ENCODE peak calls at places on chromosomes 5 and 9, in ten cellular contexts. Z, O, K, M, Y, V, E, U, X and L are unnamed samples.

GRCh38 chr9:126938332-126938731 is 23.8 kb downstream of the RALGPS1 start:
- DNase-seq in V (no peak), M (no peak), Z (no peak), E (no peak), K (no peak), X (no peak), Y (no peak), U (no peak), O (no peak), L (no peak)

GRCh38 chr5:73693573-73694061 is 67.6 kb downstream of the ARHGEF28 start:
- DNase-seq in K (no peak), V (no peak), E (no peak), O (no peak), Z (no peak), U (no peak), Y (peak; percentile 32), X (no peak), M (peak; percentile 25), L (no peak)

GRCh38 chr5:14447958-14448881 is 133.4 kb upstream of the OTULINL start:
- DNase-seq in O (peak; percentile 86), Z (no peak), E (no peak), M (peak; percentile 62), Y (no peak), X (no peak), K (no peak), V (no peak), U (no peak), L (no peak)

GRCh38 chr9:126615251-126615790 is 1.6 kb downstream of the LMX1B start:
- DNase-seq in E (peak; percentile 51), Z (peak; percentile 36), V (no peak), X (no peak), Y (no peak), K (peak; percentile 15), U (no peak), O (no peak), M (no peak), L (peak; percentile 6)

GRCh38 chr9:101235105-101235866 is 149.5 kb downstream of the BAAT start:
- DNase-seq in E (no peak), V (no peak), K (no peak), Y (peak; percentile 7), O (peak; percentile 31), Z (peak; percentile 45), U (peak; percentile 19), X (no peak), M (peak; percentile 13), L (no peak)

GRCh38 chr9:14313378-14313940 is 482 bp downstream of the NFIB start:
- DNase-seq in V (no peak), U (no peak), X (no peak), O (no peak), E (no peak), M (peak; percentile 37), Z (peak; percentile 40), Y (no peak), K (no peak), L (no peak)

GRCh38 chr9:96217756-96218693 is 84.0 kb downstream of the HSD17B3 start:
- DNase-seq in O (peak; percentile 33), U (no peak), K (peak; percentile 73), Z (peak; percentile 47), Y (peak; percentile 45), V (peak; percentile 37), E (peak; percentile 69), X (peak; percentile 59), M (peak; percentile 56), L (peak; percentile 78)

GRCh38 chr9:131447148-131447547 is 53.3 kb downstream of the PRRC2B start:
- DNase-seq in U (no peak), E (no peak), K (no peak), O (no peak), X (no peak), M (no peak), Y (no peak), Z (no peak), V (no peak), L (no peak)

GRCh38 chr5:173198049-173198448 is 37.0 kb downstream of the NKX2-5 start:
- DNase-seq in U (no peak), X (no peak), Z (no peak), E (no peak), M (no peak), K (no peak), O (no peak), Y (no peak), V (no peak), L (no peak)

GRCh38 chr5:82793808-82794419 is 283.3 kb downstream of the TMEM167A start:
- DNase-seq in O (peak; percentile 5), Y (peak; percentile 3), V (no peak), U (peak; percentile 8), M (no peak), K (peak; percentile 20), X (peak; percentile 14), Z (no peak), E (no peak), L (peak; percentile 27)

GRCh38 chr9:127388037-127388855 is 8.7 kb upstream of the SLC2A8 start:
- DNase-seq in V (peak; percentile 68), X (peak; percentile 76), Z (no peak), K (peak; percentile 73), U (peak; percentile 21), M (peak; percentile 98), Y (peak; percentile 81), O (peak; percentile 99), E (peak; percentile 52), L (peak; percentile 95)